ENCODE peak calls at places on chromosomes 5 and 9, in seven cellular contexts. G, V, Q, O, Y, T and J are unnamed samples.
A peak's percentile ranks its signal among the peaks of the same experiment; 100 is the strongest.

GRCh38 chr9:16312116-16312515 is 558.4 kb downstream of the BNC2 start:
- DNase-seq in G (no peak), V (no peak), Q (peak; percentile 20), O (no peak), Y (peak; percentile 1), T (no peak), J (no peak)

GRCh38 chr5:138102454-138103320 is 18.9 kb downstream of the WNT8A start:
- DNase-seq in G (no peak), V (no peak), Q (no peak), O (no peak), Y (no peak), T (no peak), J (no peak)

GRCh38 chr5:91272858-91273257 is 110.3 kb downstream of the ARRDC3 start:
- DNase-seq in G (no peak), V (peak; percentile 60), Q (peak; percentile 86), O (no peak), Y (no peak), T (no peak), J (no peak)

GRCh38 chr9:114503522-114504340 is 1.5 kb downstream of the WHRN start:
- DNase-seq in G (no peak), V (no peak), Q (no peak), O (no peak), Y (no peak), T (peak; percentile 65), J (no peak)

GRCh38 chr5:162752612-162753011 is 684.8 kb upstream of the CCNG1 start:
- DNase-seq in G (no peak), V (no peak), Q (no peak), O (no peak), Y (no peak), T (no peak), J (no peak)

GRCh38 chr5:60280943-60281342 is 387.4 kb upstream of the PDE4D start:
- DNase-seq in G (no peak), V (no peak), Q (no peak), O (no peak), Y (no peak), T (no peak), J (no peak)

GRCh38 chr9:110257097-110257955 is 1.0 kb upstream of the TXN start:
- DNase-seq in G (no peak), V (no peak), Q (peak; percentile 15), O (no peak), Y (peak; percentile 55), T (peak; percentile 22), J (no peak)

GRCh38 chr5:43425965-43426364 is 13.8 kb upstream of the CCL28 start:
- DNase-seq in G (peak; percentile 54), V (peak; percentile 62), Q (peak; percentile 78), O (no peak), Y (no peak), T (no peak), J (no peak)

GRCh38 chr5:54663876-54664275 is 146.3 kb downstream of the SNX18 start:
- DNase-seq in G (peak; percentile 34), V (peak; percentile 72), Q (peak; percentile 98), O (no peak), Y (no peak), T (no peak), J (no peak)

GRCh38 chr5:96256795-96257470 is 176.1 kb downstream of the PCSK1 start:
- DNase-seq in G (peak; percentile 10), V (no peak), Q (peak; percentile 86), O (no peak), Y (no peak), T (peak; percentile 96), J (no peak)

GRCh38 chr5:160923927-160924705 is 72.1 kb upstream of the ATP10B start:
- DNase-seq in G (no peak), V (no peak), Q (no peak), O (no peak), Y (no peak), T (peak; percentile 26), J (no peak)

GRCh38 chr5:157219491-157220271 is 39.0 kb downstream of the ITK start:
- DNase-seq in G (no peak), V (no peak), Q (no peak), O (no peak), Y (no peak), T (no peak), J (no peak)

GRCh38 chr5:400282-401215 is 42.4 kb upstream of the EXOC3 start:
- DNase-seq in G (no peak), V (peak; percentile 60), Q (peak; percentile 99), O (no peak), Y (peak; percentile 49), T (peak; percentile 79), J (no peak)

GRCh38 chr5:167378894-167379723 is 912.3 kb upstream of the WWC1 start:
- DNase-seq in G (no peak), V (no peak), Q (no peak), O (no peak), Y (no peak), T (no peak), J (no peak)

GRCh38 chr9:20593131-20593530 is 29.2 kb downstream of the MLLT3 start:
- DNase-seq in G (no peak), V (no peak), Q (no peak), O (no peak), Y (no peak), T (no peak), J (no peak)

GRCh38 chr5:55234171-55234700 is 828 bp upstream of the CCNO start:
- DNase-seq in G (no peak), V (peak; percentile 23), Q (peak; percentile 36), O (peak; percentile 2), Y (peak; percentile 59), T (peak; percentile 87), J (no peak)

GRCh38 chr5:116573279-116573616 is 1.4 kb downstream of the SEMA6A start:
- DNase-seq in G (no peak), V (peak; percentile 16), Q (peak; percentile 2), O (no peak), Y (peak; percentile 54), T (peak; percentile 89), J (peak; percentile 62)

GRCh38 chr5:69512740-69513260 is 20.2 kb downstream of the OCLN start:
- DNase-seq in G (peak; percentile 40), V (peak; percentile 45), Q (peak; percentile 70), O (no peak), Y (no peak), T (no peak), J (no peak)

GRCh38 chr9:31103836-31104235 is 1280.6 kb upstream of the ACO1 start:
- DNase-seq in G (no peak), V (no peak), Q (no peak), O (no peak), Y (no peak), T (no peak), J (no peak)

GRCh38 chr9:121857941-121858340 is 206.5 kb downstream of the DAB2IP start:
- DNase-seq in G (no peak), V (no peak), Q (no peak), O (peak; percentile 71), Y (no peak), T (no peak), J (peak; percentile 36)

GRCh38 chr9:16729656-16730055 is 140.8 kb downstream of the BNC2 start:
- DNase-seq in G (no peak), V (no peak), Q (no peak), O (peak; percentile 97), Y (no peak), T (peak; percentile 92), J (no peak)

GRCh38 chr5:136133416-136134383 is 1.1 kb downstream of the SMAD5 start:
- DNase-seq in G (peak; percentile 22), V (peak; percentile 59), Q (peak; percentile 65), O (no peak), Y (no peak), T (peak; percentile 80), J (no peak)

GRCh38 chr9:26508897-26509296 is 383.7 kb downstream of the CAAP1 start:
- DNase-seq in G (no peak), V (no peak), Q (no peak), O (no peak), Y (no peak), T (no peak), J (no peak)

GRCh38 chr5:67824852-67825251 is 390.7 kb upstream of the PIK3R1 start:
- DNase-seq in G (no peak), V (no peak), Q (no peak), O (no peak), Y (no peak), T (no peak), J (no peak)

GRCh38 chr5:56278267-56278826 is 45.2 kb upstream of the ANKRD55 start:
- DNase-seq in G (peak; percentile 71), V (peak; percentile 53), Q (peak; percentile 100), O (no peak), Y (no peak), T (no peak), J (no peak)

GRCh38 chr5:111782171-111782570 is 25.2 kb upstream of the NREP start:
- DNase-seq in G (no peak), V (no peak), Q (no peak), O (no peak), Y (no peak), T (no peak), J (no peak)